ENCODE peak calls at places on chromosomes 7 and 10, in five cellular contexts. J is heart left ventricle, A is tibial artery, E is psoas muscle, F is PC-3. S is an unnamed sample. For H3K4me1, the result is how much of the 10 kb centered on the place peaks cover.

GRCh38 chr10:131425752-131426529 is 114.4 kb upstream of the TCERG1L start:
- DNase-seq in F (no peak), E (no peak), A (no peak), J (no peak), S (no peak)

GRCh38 chr10:79608505-79609375 is 2.0 kb upstream of the SFTPA1 start:
- DNase-seq in J (no peak), A (no peak), E (no peak), F (no peak), S (peak)

GRCh38 chr10:75408911-75409885 is 7.6 kb upstream of the ZNF503 start:
- DNase-seq in E (peak), A (peak), F (peak), J (peak), S (peak)

GRCh38 chr7:79504607-79505389 is 51.3 kb upstream of the MAGI2 start:
- DNase-seq in J (no peak), E (no peak), F (peak), A (no peak), S (no peak)

GRCh38 chr7:115300228-115300870 is 378.5 kb downstream of the MDFIC start:
- DNase-seq in F (peak), E (no peak), A (no peak), J (no peak), S (no peak)

GRCh38 chr7:29864668-29865067 is 58.4 kb downstream of the WIPF3 start:
- DNase-seq in F (no peak), J (no peak), E (no peak), A (no peak), S (no peak)

GRCh38 chr10:21090609-21091082 is 193.5 kb upstream of the NEBL start:
- DNase-seq in E (no peak), J (no peak), A (no peak), F (no peak), S (no peak)

GRCh38 chr7:9240016-9240415 is 806.6 kb downstream of the NXPH1 start:
- DNase-seq in E (no peak), F (peak), J (no peak), A (no peak), S (no peak)

GRCh38 chr7:4787541-4787940 is 12.1 kb downstream of the AP5Z1 start:
- DNase-seq in J (no peak), E (peak), F (no peak), A (no peak), S (no peak)

GRCh38 chr10:50375051-50375452 is 123.7 kb upstream of the ASAH2 start:
- DNase-seq in E (no peak), A (no peak), J (no peak), F (peak), S (no peak)

GRCh38 chr7:42495251-42495650 is 258.2 kb upstream of the GLI3 start:
- DNase-seq in F (peak), A (no peak), J (no peak), E (no peak), S (no peak)

GRCh38 chr10:22823109-22823508 is 104.7 kb upstream of the ARMC3 start:
- DNase-seq in F (peak), E (no peak), A (no peak), J (no peak), S (no peak)

GRCh38 chr10:133199992-133200611 is 29.9 kb upstream of the UTF1 start:
- DNase-seq in F (no peak), J (no peak), E (no peak), A (no peak), S (no peak)

GRCh38 chr10:43252166-43252784 is 14.6 kb downstream of the RASGEF1A start:
- DNase-seq in F (no peak), J (no peak), A (peak), E (no peak), S (no peak)

GRCh38 chr10:112988839-112989406 is 38.9 kb downstream of the TCF7L2 start:
- DNase-seq in F (no peak), J (no peak), A (no peak), E (no peak), S (no peak)

GRCh38 chr10:124359336-124359832 is 59.3 kb downstream of the OAT start:
- DNase-seq in A (no peak), F (peak), E (no peak), J (no peak), S (no peak)

GRCh38 chr7:16064316-16064715 is 357.0 kb downstream of the CRPPA start:
- DNase-seq in F (no peak), A (no peak), E (no peak), J (no peak), S (no peak)

GRCh38 chr7:84123903-84124573 is 70.6 kb downstream of the SEMA3A start:
- DNase-seq in J (no peak), E (no peak), A (no peak), F (peak), S (no peak)

GRCh38 chr7:52620849-52621248 is 414.6 kb upstream of the POM121L12 start:
- DNase-seq in F (no peak), J (no peak), A (no peak), E (no peak), S (no peak)

GRCh38 chr7:27520828-27521790 is 141.6 kb downstream of the HIBADH start:
- DNase-seq in J (no peak), E (peak), F (no peak), A (peak), S (no peak)

GRCh38 chr7:146296028-146296427 is 179.4 kb downstream of the CNTNAP2 start:
- DNase-seq in F (no peak), A (no peak), E (no peak), J (no peak), S (no peak)

GRCh38 chr10:26696786-26697162 is 727 bp upstream of the PDSS1 start:
- DNase-seq in J (no peak), A (no peak), F (peak), E (no peak), S (no peak)

GRCh38 chr10:96124230-96125141 is 5.6 kb upstream of the ZNF518A start:
- DNase-seq in E (no peak), F (no peak), A (no peak), J (no peak), S (peak)

GRCh38 chr10:96122824-96123223 is 7.3 kb upstream of the ZNF518A start:
- DNase-seq in J (no peak), A (no peak), E (no peak), F (no peak), S (no peak)

GRCh38 chr10:96118604-96119450 is 11.3 kb upstream of the ZNF518A start:
- DNase-seq in J (no peak), E (no peak), F (no peak), A (no peak), S (no peak)
- H3K27ac ChIP-seq in J (no peak), E (no peak), F (no peak), A (no peak), S (no peak)

DNA sequence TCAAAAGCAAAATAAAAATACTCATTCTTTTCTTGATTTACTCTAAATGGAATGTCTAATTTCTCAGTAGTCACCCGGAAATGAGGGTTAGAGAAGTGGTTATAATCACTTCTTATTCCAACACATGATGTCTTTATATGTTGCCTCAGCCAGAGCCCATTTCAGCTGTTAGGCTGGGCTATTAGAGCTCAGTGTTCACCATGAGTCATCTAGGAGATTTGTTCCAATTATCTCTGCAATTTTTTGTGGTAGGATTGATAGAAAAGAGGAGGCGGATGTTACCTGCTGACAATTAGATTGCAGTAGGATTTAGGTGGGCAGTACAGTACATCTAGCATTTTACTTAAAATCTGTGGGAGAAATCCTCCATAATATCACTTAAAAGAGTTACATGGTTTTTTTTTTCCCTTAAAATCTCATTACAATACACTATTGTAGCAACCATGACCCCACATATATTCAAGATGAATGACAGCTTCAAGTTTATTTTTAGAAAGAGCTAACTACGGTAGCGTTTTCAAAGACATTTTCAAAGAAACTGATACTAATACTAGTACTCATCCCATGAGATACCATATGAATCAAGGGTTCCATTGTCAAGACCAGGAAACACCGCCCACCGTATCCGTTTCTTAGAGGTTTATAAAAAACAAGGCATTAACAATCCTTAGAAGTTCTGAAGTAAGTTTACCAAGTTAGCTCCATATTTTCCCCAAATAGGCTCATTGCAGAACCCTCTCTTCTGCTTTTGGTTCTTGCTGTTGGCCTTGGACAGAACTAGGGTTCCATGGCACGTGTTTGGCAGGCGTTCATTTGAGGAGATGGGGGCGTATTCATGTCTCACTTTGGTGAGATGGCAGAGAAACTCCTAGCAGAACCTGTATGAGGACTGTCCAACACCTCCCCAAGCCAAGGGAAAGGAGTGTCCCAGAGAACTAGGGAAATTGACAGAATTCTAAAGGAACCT is 10.4 kb downstream of the CPA2 start:
- DNase-seq in J (no peak), A (no peak), E (no peak), F (peak), S (no peak)
- H3K4me1 ChIP-seq in J (under half), A (under half), E (under half), F (under half), S (under half)

GRCh38 chr7:14793151-14793550 is 109.4 kb downstream of the DGKB start:
- DNase-seq in E (no peak), J (no peak), A (no peak), F (no peak), S (no peak)
- TF ChIP-seq CTCF in E (no peak), J (no peak), A (no peak), F (no peak), S (no peak)

DNA sequence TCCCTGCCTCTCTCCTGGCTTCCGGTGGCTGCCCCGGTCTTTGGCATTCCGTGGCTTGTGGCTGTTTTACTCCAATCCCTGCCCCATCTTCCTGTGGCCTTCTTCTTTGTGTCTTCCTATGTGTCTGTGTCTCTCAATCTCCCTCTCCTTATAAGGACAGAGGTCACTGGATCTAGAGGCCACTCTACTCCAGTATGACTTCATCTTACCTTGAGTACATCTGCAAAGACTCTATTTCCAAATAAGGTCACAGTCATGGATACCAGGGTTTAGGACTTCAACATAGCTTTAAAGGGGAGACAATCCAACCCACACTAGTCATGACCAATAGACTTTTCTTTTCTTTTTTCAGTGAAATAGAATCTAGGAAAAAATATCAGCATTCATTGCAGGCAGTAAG is 153.3 kb upstream of the INSYN2A start:
- DNase-seq in J (no peak), F (no peak), E (no peak), A (no peak), S (no peak)
- H3K27ac ChIP-seq in J (no peak), F (no peak), E (no peak), A (no peak), S (no peak)

DNA sequence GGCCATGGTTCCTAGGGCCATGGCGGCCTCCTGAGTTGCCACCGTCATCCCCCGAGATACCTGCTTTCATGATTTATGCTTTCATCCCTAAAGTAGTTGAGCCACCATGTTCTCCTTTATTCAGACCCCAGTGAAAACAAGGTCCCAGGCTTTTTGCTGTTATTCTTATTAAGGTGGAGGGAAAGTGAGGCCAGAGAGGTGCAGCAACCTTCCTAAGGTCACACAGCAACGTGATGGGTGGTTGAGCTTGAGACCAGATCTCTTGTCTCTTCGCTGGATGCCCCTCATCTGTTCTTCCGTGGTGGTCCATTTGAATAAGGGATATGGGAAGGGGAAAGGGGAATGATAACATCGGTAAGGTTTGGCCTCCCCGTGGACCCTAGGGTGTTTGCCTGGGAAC is 142.2 kb downstream of the C10orf105 start:
- DNase-seq in F (no peak), E (no peak), A (no peak), J (no peak), S (no peak)
- H3K4me1 ChIP-seq in F (under half), E (under half), A (under half), J (under half), S (under half)

DNA sequence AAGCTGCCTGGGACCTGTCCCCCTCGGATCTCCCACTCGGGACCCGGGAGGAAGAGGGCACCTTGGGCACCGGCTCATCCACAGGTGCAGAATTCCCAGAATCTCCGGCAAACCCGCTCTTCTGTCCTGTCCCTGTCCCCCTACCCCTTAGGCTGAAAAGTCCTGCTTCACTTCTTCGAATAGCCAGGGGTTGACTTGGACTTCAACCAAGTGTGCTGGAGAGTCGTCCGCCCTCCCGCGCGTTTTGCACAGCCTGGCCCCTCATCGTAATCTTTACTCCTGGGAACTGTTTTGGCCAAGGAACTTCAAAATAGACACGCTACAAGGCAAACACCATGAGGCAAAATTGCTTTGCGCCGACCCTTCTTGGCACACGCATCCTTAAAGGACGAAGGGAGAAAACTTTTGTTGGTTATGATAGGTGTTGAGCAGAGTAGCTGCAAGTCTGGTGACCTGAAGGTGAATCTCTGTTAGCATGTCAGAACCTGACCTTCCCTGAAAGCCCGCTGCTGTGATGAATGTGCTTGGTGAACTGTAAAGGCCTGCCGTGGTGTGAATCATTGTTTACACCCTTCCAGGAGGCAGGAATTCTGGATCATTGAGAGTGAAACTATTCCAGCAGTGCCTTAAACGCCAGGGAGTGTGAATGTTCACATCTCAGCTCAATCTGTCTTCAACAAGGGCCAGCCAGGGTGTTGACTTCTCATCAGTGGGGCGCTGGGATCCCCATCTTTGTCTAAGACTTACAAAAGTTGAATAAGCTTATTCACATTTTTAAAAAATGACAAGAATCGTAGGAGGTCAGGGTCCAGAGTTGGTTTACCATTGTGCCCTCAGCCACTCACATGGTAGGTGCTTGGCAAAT is 589 bp upstream of the RAPGEF5 start:
- DNase-seq in A (no peak), F (peak), E (no peak), J (no peak), S (no peak)
- TF ChIP-seq CTCF in A (no peak), F (no peak), E (no peak), J (no peak), S (no peak)

DNA sequence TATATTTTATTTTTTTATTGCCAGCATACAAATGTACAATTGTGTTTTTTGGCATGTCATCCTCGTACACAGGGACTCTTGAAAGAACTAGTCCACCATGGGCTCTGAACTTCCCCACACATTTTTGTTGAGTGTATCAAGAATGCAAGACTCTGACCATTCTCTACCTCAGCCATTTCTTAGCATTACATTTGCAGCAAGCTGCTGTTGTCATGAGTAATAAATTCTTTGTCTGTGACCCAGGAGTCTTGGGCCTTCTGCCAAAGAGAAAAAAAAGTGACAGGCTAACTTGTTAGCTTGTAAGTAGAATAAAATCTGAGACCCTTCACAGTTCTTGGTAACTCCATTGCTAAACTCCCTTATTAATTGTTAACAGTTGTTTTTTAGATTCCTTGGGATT is 542.3 kb upstream of the MBL2 start:
- DNase-seq in F (peak), A (no peak), E (no peak), J (no peak), S (no peak)
- H3K27ac ChIP-seq in F (no peak), A (no peak), E (no peak), J (no peak), S (no peak)

GRCh38 chr10:73774637-73775036 is 7.2 kb upstream of the CHCHD1 start:
- DNase-seq in E (no peak), A (no peak), J (no peak), F (peak), S (no peak)
- H3K4me1 ChIP-seq in E (under half), A (under half), J (under half), F (under half), S (under half)

DNA sequence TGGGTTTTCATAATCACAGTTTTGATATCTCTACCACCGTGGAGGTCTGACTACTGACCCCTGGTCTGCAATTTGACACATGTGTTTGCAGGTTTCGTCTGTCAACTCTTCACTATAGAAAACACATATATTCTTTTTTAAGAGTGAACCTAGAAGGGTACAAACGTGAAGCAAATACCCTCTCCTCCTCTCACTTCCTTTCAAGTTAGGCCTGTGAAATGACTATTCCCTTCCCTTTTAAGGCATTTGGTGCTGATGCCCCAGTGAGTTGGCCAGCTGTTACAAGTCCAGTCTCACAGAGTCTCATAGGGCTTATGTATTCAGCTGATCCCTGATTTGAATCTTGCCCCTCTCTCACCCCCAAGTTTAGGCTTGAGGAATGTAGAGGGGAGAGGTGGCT is 742.0 kb upstream of the IGFBP3 start:
- DNase-seq in A (no peak), F (no peak), E (no peak), J (no peak), S (no peak)
- TF ChIP-seq CTCF in A (no peak), F (no peak), E (no peak), J (no peak), S (no peak)